ENCODE peak calls at places on chromosomes 7 and 10, in four cellular contexts. F is GM12891, L is GM12878, G is K562. B is an unnamed sample.

GRCh38 chr7:86968618-86969017 is 90.8 kb downstream of the ELAPOR2 start:
- DNase-seq in F (no peak), L (no peak), G (no peak), B (no peak)

GRCh38 chr7:48112431-48113165 is 23.5 kb downstream of the UPP1 start:
- DNase-seq in G (no peak), F (no peak), L (no peak), B (no peak)

GRCh38 chr10:68572151-68572550 is 12.0 kb downstream of the TET1 start:
- DNase-seq in G (no peak), L (no peak), F (no peak), B (no peak)

GRCh38 chr7:24778543-24779282 is 21.4 kb upstream of the GSDME start:
- DNase-seq in L (no peak), F (no peak), G (no peak), B (peak; percentile 70)

GRCh38 chr10:31706921-31707571 is 221.6 kb downstream of the ARHGAP12 start:
- DNase-seq in F (no peak), L (no peak), G (no peak), B (peak; percentile 90)

GRCh38 chr7:100723732-100724275 is 3.5 kb downstream of the EPO start:
- DNase-seq in L (no peak), G (no peak), F (no peak), B (no peak)

GRCh38 chr10:98332623-98333269 is 64.8 kb upstream of the LOXL4 start:
- DNase-seq in L (no peak), G (no peak), F (no peak), B (no peak)

GRCh38 chr7:159017210-159017609 is 127.5 kb downstream of the VIPR2 start:
- DNase-seq in G (no peak), F (no peak), L (no peak), B (no peak)

GRCh38 chr7:47047384-47047783 is 534.5 kb downstream of the TNS3 start:
- DNase-seq in F (no peak), L (no peak), G (no peak), B (no peak)

GRCh38 chr10:59057350-59057749 is 119.1 kb upstream of the PHYHIPL start:
- DNase-seq in F (no peak), G (no peak), L (no peak), B (no peak)

GRCh38 chr10:75029874-75030273 is 81.6 kb upstream of the SAMD8 start:
- DNase-seq in F (no peak), L (no peak), G (no peak), B (no peak)

DNA sequence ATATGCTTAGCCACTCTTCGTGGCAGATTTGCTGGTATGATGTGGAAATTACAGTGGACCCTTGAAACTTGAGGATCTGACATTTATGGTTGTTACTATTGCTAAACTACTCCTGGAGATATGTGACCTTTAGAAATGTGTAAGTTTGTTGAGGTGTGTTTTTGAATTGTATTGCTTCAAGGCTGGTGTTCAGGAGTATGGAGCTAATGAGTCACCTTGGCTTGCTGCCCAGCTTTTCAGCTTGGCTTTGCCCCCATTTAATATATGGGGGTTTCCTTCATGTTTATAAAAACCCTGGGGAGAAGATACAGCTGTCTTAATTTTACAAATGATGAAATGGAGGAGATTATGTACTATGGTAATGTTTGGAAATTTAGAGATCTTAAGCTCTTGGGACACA is 11.6 kb downstream of the HBP1 start:
- DNase-seq in L (no peak), G (no peak), F (no peak), B (no peak)
- TF ChIP-seq SPI1 in L (no peak), G (no peak), F (no peak), B (no peak)

DNA sequence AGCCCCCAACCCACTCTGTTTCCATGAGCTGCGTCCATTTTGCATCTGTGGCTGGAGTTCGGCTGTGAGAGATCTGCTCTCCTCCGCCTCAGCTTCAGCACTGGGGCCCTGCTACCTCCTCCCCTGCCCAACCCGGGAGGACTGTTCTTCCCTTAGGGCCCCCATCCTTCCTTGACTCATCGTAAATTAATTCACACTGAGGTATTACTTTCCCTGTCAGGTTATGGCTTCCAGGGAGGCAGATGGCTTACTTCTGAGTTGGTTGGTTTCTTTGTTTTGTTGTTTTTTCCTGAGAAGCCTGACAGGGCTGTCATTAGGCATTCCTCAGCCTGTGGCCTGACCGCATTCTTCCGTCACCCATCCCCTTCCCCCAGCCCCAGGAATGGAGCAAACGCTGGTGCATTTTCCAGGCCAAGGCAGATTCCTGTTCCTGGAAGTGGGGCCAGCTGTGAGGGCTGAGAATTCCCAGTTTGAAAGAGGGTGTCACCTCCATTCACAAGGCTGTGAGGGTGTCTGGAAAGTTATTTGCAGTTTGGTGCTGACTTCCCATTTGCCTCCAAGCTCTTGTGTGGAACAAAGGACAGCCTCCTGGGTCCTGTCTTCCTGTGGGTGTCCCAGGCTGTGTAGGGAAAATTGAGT is 11.6 kb downstream of the CPA5 start:
- DNase-seq in G (no peak), F (no peak), L (no peak), B (no peak)
- TF ChIP-seq POLR2AphosphoS5 in G (no peak), F (no peak), L (no peak), B (no peak)

GRCh38 chr10:120131183-120131582 is 238.7 kb downstream of the SEC23IP start:
- DNase-seq in F (no peak), L (no peak), G (peak; percentile 6), B (peak; percentile 3)
- TF ChIP-seq SPI1 in F (no peak), L (no peak), G (no peak), B (no peak)

GRCh38 chr7:94449151-94449725 is 54.5 kb downstream of the COL1A2 start:
- DNase-seq in F (no peak), G (peak; percentile 29), L (peak; percentile 8), B (no peak)
- TF ChIP-seq POLR2AphosphoS5 in F (no peak), G (no peak), L (no peak), B (no peak)

GRCh38 chr10:57336339-57336738 is 931.4 kb downstream of the IPMK start:
- DNase-seq in F (no peak), L (no peak), G (no peak), B (no peak)

GRCh38 chr10:57336865-57337264 is 930.8 kb downstream of the IPMK start:
- DNase-seq in F (no peak), G (no peak), L (no peak), B (no peak)

GRCh38 chr10:57333880-57334279 is 933.8 kb downstream of the IPMK start:
- DNase-seq in L (no peak), G (no peak), F (no peak), B (no peak)

GRCh38 chr10:57341294-57341693 is 926.4 kb downstream of the IPMK start:
- DNase-seq in F (no peak), L (no peak), G (no peak), B (no peak)

GRCh38 chr10:57338823-57339558 is 928.7 kb downstream of the IPMK start:
- DNase-seq in L (peak; percentile 7), G (peak; percentile 43), F (peak; percentile 8), B (peak; percentile 18)
- TF ChIP-seq SPI1 in L (no peak), G (no peak), F (no peak), B (no peak)

GRCh38 chr7:99020413-99020715 is 123.5 kb downstream of the SMURF1 start:
- DNase-seq in L (no peak), G (no peak), F (no peak), B (no peak)

GRCh38 chr7:99027841-99028240 is 116.1 kb downstream of the SMURF1 start:
- DNase-seq in L (no peak), F (no peak), G (no peak), B (no peak)

GRCh38 chr7:99027241-99027640 is 116.7 kb downstream of the SMURF1 start:
- DNase-seq in L (no peak), F (no peak), G (no peak), B (no peak)

GRCh38 chr7:99021941-99022560 is 121.9 kb downstream of the SMURF1 start:
- DNase-seq in F (no peak), G (no peak), L (no peak), B (no peak)

GRCh38 chr7:99024066-99024465 is 119.8 kb downstream of the SMURF1 start:
- DNase-seq in F (no peak), G (no peak), L (no peak), B (no peak)
- TF ChIP-seq POLR2AphosphoS5 in F (no peak), G (no peak), L (no peak), B (no peak)

GRCh38 chr10:14008648-14009072 is 322.1 kb downstream of the FRMD4A start:
- DNase-seq in L (no peak), G (no peak), F (no peak), B (no peak)
- TF ChIP-seq SPI1 in L (no peak), G (no peak), F (no peak), B (no peak)